ENCODE peak calls at places on chromosomes 4 and X, in eight cellular contexts. A, Y, K, I, G, U, E and H are unnamed samples.
A peak's percentile ranks its signal among the peaks of the same experiment; 100 is the strongest.

GRCh38 chrX:97597954-97598353 is 714.2 kb downstream of the RPA4 start:
- DNase-seq in A (no peak), Y (no peak), K (no peak), I (no peak), G (no peak), U (no peak), E (no peak), H (peak; percentile 17)

GRCh38 chr4:1234811-1235292 is 14.1 kb downstream of the CTBP1 start:
- DNase-seq in A (no peak), Y (no peak), K (no peak), I (no peak), G (no peak), U (no peak), E (no peak), H (no peak)

GRCh38 chr4:156328882-156329281 is 375.2 kb upstream of the CTSO start:
- DNase-seq in A (no peak), Y (no peak), K (no peak), I (no peak), G (no peak), U (no peak), E (no peak), H (no peak)

GRCh38 chrX:10399152-10399741 is 221.1 kb downstream of the MID1 start:
- DNase-seq in A (no peak), Y (no peak), K (no peak), I (no peak), G (no peak), U (no peak), E (no peak), H (no peak)

GRCh38 chrX:20729421-20729820 is 462.7 kb upstream of the RPS6KA3 start:
- DNase-seq in A (no peak), Y (no peak), K (no peak), I (no peak), G (no peak), U (peak; percentile 1), E (no peak), H (no peak)

GRCh38 chr4:139017861-139018260 is 2.3 kb downstream of the NOCT start:
- DNase-seq in A (no peak), Y (no peak), K (no peak), I (no peak), G (no peak), U (no peak), E (no peak), H (no peak)

GRCh38 chr4:73612032-73612431 is 8.2 kb downstream of the RASSF6 start:
- DNase-seq in A (no peak), Y (no peak), K (no peak), I (no peak), G (no peak), U (peak; percentile 21), E (no peak), H (no peak)

GRCh38 chrX:105880491-105880890 is 58.2 kb downstream of the NRK start:
- DNase-seq in A (no peak), Y (no peak), K (no peak), I (no peak), G (no peak), U (no peak), E (no peak), H (no peak)

GRCh38 chrX:112867570-112867969 is 26.9 kb upstream of the AMOT start:
- DNase-seq in A (no peak), Y (no peak), K (no peak), I (no peak), G (peak; percentile 27), U (no peak), E (no peak), H (no peak)